ENCODE peak calls at places on chromosome 1, in six cellular contexts. P is left kidney, V is cardiac fibroblast, K is EL, W is NCI-H1694 treated with DMSO at 0.1 percent for 48 hours, O is C1 segment of cervical spinal cord. N is an unnamed sample.

GRCh38 chr1:44406761-44407429 is 1.8 kb downstream of the RNF220 start:
- DNase-seq in O (no peak), K (peak; percentile 35), V (no peak), W (no peak), P (peak; percentile 47), N (no peak)

GRCh38 chr1:201649776-201650607 is 111.1 kb downstream of the NAV1 start:
- DNase-seq in O (peak; percentile 81), P (peak; percentile 92), K (peak; percentile 82), V (peak; percentile 77), W (peak; percentile 71), N (peak; percentile 83)

GRCh38 chr1:107480548-107480947 is 339.7 kb downstream of the NTNG1 start:
- DNase-seq in O (no peak), K (no peak), V (no peak), P (peak; percentile 78), W (no peak), N (no peak)

GRCh38 chr1:215543191-215543606 is 23.9 kb upstream of the KCTD3 start:
- DNase-seq in V (peak; percentile 64), K (peak; percentile 44), P (no peak), O (no peak), W (no peak), N (peak; percentile 60)

GRCh38 chr1:182611787-182612186 is 7.6 kb upstream of the RGS16 start:
- DNase-seq in K (no peak), V (no peak), O (no peak), P (peak; percentile 50), W (peak; percentile 95), N (no peak)

GRCh38 chr1:24870551-24871195 is 59.4 kb downstream of the RUNX3 start:
- DNase-seq in K (no peak), W (no peak), V (no peak), O (no peak), P (no peak), N (no peak)

GRCh38 chr1:178052650-178053461 is 41.0 kb upstream of the RASAL2 start:
- DNase-seq in V (peak; percentile 28), W (no peak), P (peak; percentile 51), K (no peak), O (no peak), N (no peak)

GRCh38 chr1:152426731-152427130 is 12.7 kb upstream of the CRNN start:
- DNase-seq in K (no peak), O (no peak), V (peak; percentile 14), W (no peak), P (no peak), N (no peak)

GRCh38 chr1:85582687-85583354 is 2.3 kb downstream of the CCN1 start:
- DNase-seq in P (no peak), K (peak; percentile 76), W (no peak), O (no peak), V (peak; percentile 76), N (peak; percentile 67)

GRCh38 chr1:86207323-86207722 is 50.8 kb upstream of the COL24A1 start:
- DNase-seq in W (no peak), P (no peak), V (peak; percentile 95), K (peak; percentile 93), O (no peak), N (peak; percentile 13)

GRCh38 chr1:58158465-58159423 is 387.8 kb downstream of the OMA1 start:
- DNase-seq in P (no peak), K (no peak), W (no peak), V (no peak), O (no peak), N (no peak)

GRCh38 chr1:151805066-151805820 is at the start of gene LINGO4:
- DNase-seq in O (no peak), W (no peak), P (no peak), K (no peak), V (no peak), N (no peak)

GRCh38 chr1:222641269-222641948 is 23.5 kb downstream of the MIA3 start:
- DNase-seq in K (no peak), W (no peak), P (peak; percentile 3), O (no peak), V (no peak), N (no peak)

GRCh38 chr1:197599789-197600188 is 175.5 kb downstream of the DENND1B start:
- DNase-seq in P (no peak), W (no peak), V (no peak), K (no peak), O (no peak), N (no peak)

GRCh38 chr1:171833091-171833822 is 8.0 kb upstream of the DNM3 start:
- DNase-seq in P (no peak), K (no peak), V (no peak), W (no peak), O (no peak), N (no peak)

GRCh38 chr1:201059871-201060555 is 36.5 kb upstream of the KIF21B start:
- DNase-seq in K (no peak), W (no peak), O (no peak), P (no peak), V (peak; percentile 18), N (no peak)

N was measured in mesenchymal stem cell.